ENCODE peak calls at places on chromosomes 7 and 10, in four cellular contexts. N is tibial nerve, E is left lung, A is fibroblast of lung. S is an unnamed sample.

GRCh38 chr7:34128762-34129161 is 223.4 kb downstream of the BMPER start:
- DNase-seq in N (no peak), E (no peak), A (peak), S (peak)

GRCh38 chr7:70710011-70710480 is 421.9 kb upstream of the GALNT17 start:
- DNase-seq in N (no peak), E (no peak), A (peak), S (peak)

GRCh38 chr7:1843921-1844335 is 173.9 kb downstream of the ELFN1 start:
- DNase-seq in N (no peak), E (no peak), A (no peak), S (no peak)

GRCh38 chr7:17588730-17589129 is 290.3 kb downstream of the AHR start:
- DNase-seq in N (no peak), E (no peak), A (no peak), S (no peak)

GRCh38 chr7:33986951-33987948 is 81.9 kb downstream of the BMPER start:
- DNase-seq in N (peak), E (no peak), A (peak), S (peak)

GRCh38 chr10:117175215-117175900 is 21.9 kb upstream of the KCNK18 start:
- DNase-seq in N (peak), E (peak), A (no peak), S (no peak)

GRCh38 chr10:78371118-78371517 is 337.5 kb downstream of the RPS24 start:
- DNase-seq in N (no peak), E (no peak), A (peak), S (no peak)

GRCh38 chr7:91784469-91784868 is 96.0 kb downstream of the MTERF1 start:
- DNase-seq in N (no peak), E (no peak), A (peak), S (peak)

GRCh38 chr7:128094686-128095085 is 63.4 kb upstream of the LRRC4 start:
- DNase-seq in N (no peak), E (no peak), A (no peak), S (no peak)

GRCh38 chr10:88149906-88150305 is 286.5 kb downstream of the PTEN start:
- DNase-seq in N (no peak), E (no peak), A (peak), S (no peak)

GRCh38 chr10:103545366-103545765 is 51.9 kb downstream of the NEURL1 start:
- DNase-seq in N (no peak), E (no peak), A (no peak), S (no peak)

GRCh38 chr10:122164815-122165491 is 106.1 kb upstream of the BTBD16 start:
- DNase-seq in N (no peak), E (peak), A (no peak), S (no peak)

GRCh38 chr10:63456437-63457210 is 9.2 kb downstream of the JMJD1C start:
- DNase-seq in N (no peak), E (no peak), A (peak), S (peak)

GRCh38 chr7:143395187-143396149 is 13.2 kb downstream of the EPHA1 start:
- DNase-seq in N (no peak), E (peak), A (peak), S (peak)

GRCh38 chr7:155506854-155507337 is 39.5 kb downstream of the CNPY1 start:
- DNase-seq in N (no peak), E (no peak), A (no peak), S (peak)

GRCh38 chr10:96401036-96401435 is 42.2 kb upstream of the OPALIN start:
- DNase-seq in N (no peak), E (no peak), A (no peak), S (no peak)

GRCh38 chr10:118871244-118871865 is 116.6 kb upstream of the CACUL1 start:
- DNase-seq in N (no peak), E (no peak), A (no peak), S (no peak)

GRCh38 chr7:146557971-146558469 is 441.4 kb downstream of the CNTNAP2 start:
- DNase-seq in N (no peak), E (no peak), A (no peak), S (no peak)

GRCh38 chr7:128876978-128877755 is 14.5 kb downstream of the ATP6V1F start:
- DNase-seq in N (no peak), E (no peak), A (no peak), S (no peak)

GRCh38 chr10:3109633-3110032 is 42.3 kb downstream of the PFKP start:
- DNase-seq in N (no peak), E (peak), A (no peak), S (no peak)

GRCh38 chr7:155209478-155209864 is 88.2 kb upstream of the INSIG1 start:
- DNase-seq in N (no peak), E (no peak), A (no peak), S (no peak)

GRCh38 chr10:121027390-121027789 is 176.2 kb downstream of the WDR11 start:
- DNase-seq in N (no peak), E (no peak), A (no peak), S (no peak)

GRCh38 chr7:142196066-142196840 is 61.6 kb downstream of the PRSS58 start:
- DNase-seq in N (no peak), E (no peak), A (peak), S (no peak)

GRCh38 chr7:32879460-32879859 is 12.1 kb downstream of the KBTBD2 start:
- DNase-seq in N (no peak), E (no peak), A (peak), S (no peak)

GRCh38 chr7:37028909-37029440 is 304.7 kb upstream of the AOAH start:
- DNase-seq in N (no peak), E (no peak), A (no peak), S (no peak)

GRCh38 chr10:23918839-23919238 is 290.1 kb upstream of the KIAA1217 start:
- DNase-seq in N (no peak), E (no peak), A (peak), S (no peak)

GRCh38 chr10:119189811-119190282 is 11.2 kb upstream of the PRDX3 start:
- DNase-seq in N (no peak), E (no peak), A (peak), S (no peak)

GRCh38 chr7:17523813-17524741 is 225.6 kb downstream of the AHR start:
- DNase-seq in N (peak), E (no peak), A (peak), S (peak)

GRCh38 chr10:133445268-133445732 is 8.4 kb upstream of the SCART1 start:
- DNase-seq in N (no peak), E (peak), A (no peak), S (no peak)

GRCh38 chr7:83684928-83685327 is 36.0 kb upstream of the SEMA3E start:
- DNase-seq in N (no peak), E (no peak), A (no peak), S (no peak)

GRCh38 chr7:143013473-143013872 is 13.5 kb downstream of the OR9A2 start:
- DNase-seq in N (no peak), E (no peak), A (no peak), S (peak)

GRCh38 chr10:96292971-96293909 is 11.0 kb upstream of the DNTT start:
- DNase-seq in N (no peak), E (no peak), A (peak), S (peak)

DNA sequence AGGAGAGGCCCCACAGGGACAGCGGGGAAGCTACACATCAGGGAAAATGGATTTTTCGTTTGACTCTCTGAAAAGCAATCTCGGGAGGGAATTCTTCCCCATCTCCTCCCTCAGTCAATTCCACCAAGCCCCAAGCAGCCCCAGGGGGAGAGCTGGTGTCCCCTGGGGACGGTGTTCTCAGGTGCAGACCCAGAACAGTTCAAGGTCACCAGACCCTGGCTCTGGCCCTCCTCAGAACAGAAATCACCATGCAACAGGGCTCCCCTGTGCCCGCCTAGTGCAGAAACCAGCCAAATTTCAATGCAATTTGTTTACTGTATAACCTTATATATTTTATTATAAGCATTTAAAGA is 34.1 kb downstream of the GSDME start:
- DNase-seq in N (no peak), E (no peak), A (no peak), S (no peak)
- TF ChIP-seq CTCF in N (no peak), E (no peak), A (no peak), S (no peak)

DNA sequence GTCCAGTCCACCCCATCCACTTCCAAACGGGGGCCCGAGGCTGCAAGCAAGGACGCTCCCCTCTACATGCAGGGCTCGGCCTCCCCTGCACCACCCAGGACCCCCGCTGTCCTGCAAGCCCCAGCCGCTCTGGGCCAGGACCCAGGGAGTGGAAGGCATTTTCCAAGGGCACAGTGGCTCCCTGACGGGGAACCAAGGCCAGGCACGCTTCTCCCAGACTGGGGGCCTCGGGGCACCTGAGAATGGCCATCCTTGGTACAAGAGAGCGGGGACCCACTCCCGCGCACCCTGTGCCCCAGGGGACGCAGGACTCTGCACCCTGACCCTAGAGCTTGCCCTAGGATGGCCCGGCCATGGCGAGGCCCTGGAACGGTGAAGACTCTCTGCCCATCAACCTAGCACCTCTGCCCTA is 545 bp upstream of the AKR1E2 start:
- DNase-seq in N (no peak), E (peak), A (no peak), S (no peak)
- H3K4me3 ChIP-seq in N (peak), E (peak), A (no peak), S (peak)

DNA sequence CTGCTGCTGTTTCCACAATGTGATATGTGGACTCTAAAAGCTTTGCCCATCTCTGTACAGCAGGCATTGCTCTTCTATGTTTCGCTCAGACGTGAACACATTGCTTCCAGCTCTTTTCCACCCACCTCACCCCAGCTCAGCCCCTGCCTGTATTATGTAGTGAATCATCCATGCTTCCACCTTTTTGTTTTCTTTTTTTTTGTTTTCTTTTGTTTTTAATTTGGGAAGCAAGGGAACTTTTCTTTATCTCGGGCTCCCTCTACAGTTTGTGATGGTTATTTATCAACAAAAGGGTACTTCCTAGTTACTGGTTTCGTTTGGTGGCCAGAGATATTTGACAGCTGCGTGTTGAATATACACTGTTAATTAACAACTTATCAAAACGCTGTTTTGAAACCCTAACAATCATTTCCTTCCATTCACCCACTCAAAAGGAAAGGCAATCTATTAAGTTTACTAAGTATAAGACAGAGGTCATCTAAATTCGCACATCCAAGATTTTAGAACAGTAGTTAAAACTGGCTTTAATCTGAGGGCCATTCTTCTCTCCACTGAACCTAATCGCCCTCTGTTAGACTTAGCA is 127.9 kb upstream of the STK17A start:
- DNase-seq in N (no peak), E (no peak), A (peak), S (peak)
- TF ChIP-seq CTCF in N (peak), E (peak), A (peak), S (peak)

GRCh38 chr10:107214261-107214660 is 49.8 kb upstream of the SORCS1 start:
- DNase-seq in N (no peak), E (no peak), A (no peak), S (no peak)

GRCh38 chr10:107213861-107214260 is 49.4 kb upstream of the SORCS1 start:
- DNase-seq in N (no peak), E (peak), A (no peak), S (no peak)

GRCh38 chr10:107215681-107216080 is 51.2 kb upstream of the SORCS1 start:
- DNase-seq in N (no peak), E (no peak), A (no peak), S (no peak)
- H3K4me3 ChIP-seq in N (no peak), E (no peak), A (no peak), S (no peak)

DNA sequence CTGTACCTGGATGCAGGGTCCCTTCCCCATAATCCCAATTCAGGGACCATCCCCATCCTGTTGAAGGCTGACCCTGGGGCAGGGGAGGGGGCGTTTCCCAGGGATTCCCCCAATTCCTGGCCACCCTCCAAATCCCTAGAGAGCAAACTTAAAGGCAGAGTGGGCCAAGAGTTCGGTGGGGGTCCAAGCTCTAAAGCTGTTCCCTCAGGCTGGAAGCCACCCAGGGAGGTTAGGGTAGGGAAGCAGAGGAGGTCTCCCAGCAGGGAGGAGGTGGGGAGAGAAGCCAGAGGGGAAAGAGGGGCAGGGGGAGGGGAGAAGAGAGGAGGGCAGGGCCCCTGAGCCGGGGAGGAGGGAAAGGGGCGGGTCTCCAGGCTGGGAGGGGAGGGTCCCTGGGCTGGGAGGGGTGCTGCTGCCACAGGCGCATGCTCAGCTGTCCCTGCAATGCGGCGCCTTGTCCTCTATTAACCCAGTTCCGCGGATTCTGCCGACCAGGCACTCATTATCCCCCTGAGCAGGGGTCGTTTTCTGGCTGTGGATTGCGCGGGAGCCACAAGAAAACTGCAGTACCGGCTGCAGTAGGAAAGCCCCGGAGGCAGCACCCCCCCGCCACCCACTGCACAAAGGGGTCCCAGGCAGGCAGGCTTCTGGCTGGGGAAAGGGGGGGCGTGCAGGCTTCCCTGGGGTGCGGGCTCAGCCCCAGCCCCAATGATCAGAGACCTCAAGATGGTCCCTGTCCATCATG is 49.4 kb downstream of the CAMK2B start:
- DNase-seq in N (no peak), E (peak), A (no peak), S (no peak)
- TF ChIP-seq CTCF in N (no peak), E (no peak), A (no peak), S (no peak)

GRCh38 chr10:127852456-127852855 is 40.3 kb downstream of the CLRN3 start:
- DNase-seq in N (no peak), E (no peak), A (no peak), S (no peak)
- H3K4me3 ChIP-seq in N (no peak), E (no peak), A (no peak), S (no peak)